ENCODE peak calls at places on chromosomes 2 and 18, in six cellular contexts. A, N, U, P, Y and C are unnamed samples.
A peak's percentile ranks its signal among the peaks of the same experiment; 100 is the strongest.

GRCh38 chr2:73821227-73821626 is 7.5 kb upstream of the STAMBP start:
- DNase-seq in N (no peak), P (no peak), Y (peak; percentile 87), A (no peak), U (no peak), C (no peak)

GRCh38 chr2:216905649-216906048 is 45.8 kb upstream of the TNP1 start:
- DNase-seq in P (no peak), U (no peak), A (no peak), Y (no peak), N (no peak), C (no peak)

GRCh38 chr18:53747761-53748160 is 476.7 kb downstream of the MBD2 start:
- DNase-seq in P (no peak), N (no peak), U (no peak), Y (no peak), A (no peak), C (no peak)

GRCh38 chr18:41075212-41075611 is 879.8 kb upstream of the PIK3C3 start:
- DNase-seq in U (no peak), Y (no peak), P (peak; percentile 73), A (no peak), N (no peak), C (no peak)

GRCh38 chr18:28208712-28209265 is 31.9 kb upstream of the CDH2 start:
- DNase-seq in Y (no peak), P (no peak), A (no peak), N (no peak), U (no peak), C (no peak)

GRCh38 chr2:8203354-8203753 is 478.5 kb upstream of the ID2 start:
- DNase-seq in A (no peak), P (no peak), U (no peak), Y (no peak), N (no peak), C (no peak)

GRCh38 chr2:23976883-23977282 is 33.0 kb upstream of the MFSD2B start:
- DNase-seq in Y (no peak), U (no peak), N (no peak), P (no peak), A (no peak), C (no peak)

GRCh38 chr2:101762451-101763171 is 65.1 kb downstream of the MAP4K4 start:
- DNase-seq in N (no peak), U (no peak), Y (no peak), P (no peak), A (no peak), C (no peak)